ENCODE peak calls at places on chromosome 17, in six cellular contexts. S is SK-N-SH, Q is HepG2, H is K562, A is GM12878, C is H1. O is an unnamed sample.

GRCh38 chr17:48037036-48037881 is at the start of gene COPZ2:
- DNase-seq in S (peak; percentile 85), Q (peak; percentile 50), H (no peak), A (no peak), C (no peak), O (no peak)

GRCh38 chr17:57724038-57724728 is 20.9 kb downstream of the CCDC182 start:
- DNase-seq in S (no peak), Q (no peak), H (no peak), A (peak; percentile 32), C (no peak), O (no peak)

GRCh38 chr17:352421-353212 is at the start of gene RPH3AL:
- DNase-seq in S (no peak), Q (peak; percentile 92), H (no peak), A (no peak), C (no peak), O (no peak)

GRCh38 chr17:4144411-4144747 is 1.4 kb downstream of the CYB5D2 start:
- DNase-seq in S (no peak), Q (no peak), H (no peak), A (no peak), C (no peak), O (no peak)

GRCh38 chr17:40319651-40320550 is 10.9 kb downstream of the RARA start:
- DNase-seq in S (peak; percentile 17), Q (no peak), H (no peak), A (no peak), C (no peak), O (peak; percentile 52)

GRCh38 chr17:70564006-70564620 is 394.8 kb downstream of the KCNJ2 start:
- DNase-seq in S (no peak), Q (no peak), H (no peak), A (no peak), C (no peak), O (no peak)

GRCh38 chr17:73782641-73783381 is 138.6 kb upstream of the SDK2 start:
- DNase-seq in S (no peak), Q (no peak), H (peak; percentile 50), A (no peak), C (no peak), O (no peak)

GRCh38 chr17:72039490-72039889 is 81.3 kb upstream of the SOX9 start:
- DNase-seq in S (no peak), Q (no peak), H (no peak), A (no peak), C (no peak), O (no peak)

GRCh38 chr17:54968954-54969400 is 412 bp downstream of the STXBP4 start:
- DNase-seq in S (peak; percentile 69), Q (peak; percentile 32), H (no peak), A (no peak), C (no peak), O (peak; percentile 9)

GRCh38 chr17:29617125-29617480 is 5.6 kb downstream of the CORO6 start:
- DNase-seq in S (peak; percentile 88), Q (peak; percentile 80), H (peak; percentile 60), A (no peak), C (no peak), O (peak; percentile 93)

GRCh38 chr17:76715462-76715830 is 4.7 kb upstream of the MXRA7 start:
- DNase-seq in S (no peak), Q (no peak), H (no peak), A (no peak), C (no peak), O (no peak)

GRCh38 chr17:70295329-70295728 is 126.0 kb downstream of the KCNJ2 start:
- DNase-seq in S (no peak), Q (no peak), H (no peak), A (no peak), C (no peak), O (no peak)

GRCh38 chr17:16345565-16345964 is 7.7 kb downstream of the CENPV start:
- DNase-seq in S (no peak), Q (no peak), H (no peak), A (no peak), C (no peak), O (no peak)

GRCh38 chr17:65222216-65222738 is 85.1 kb downstream of the RGS9 start:
- DNase-seq in S (no peak), Q (no peak), H (no peak), A (no peak), C (no peak), O (no peak)

GRCh38 chr17:2094891-2095535 is 40.1 kb downstream of the HIC1 start:
- DNase-seq in S (peak; percentile 37), Q (peak; percentile 92), H (no peak), A (no peak), C (no peak), O (no peak)

GRCh38 chr17:47693667-47694017 is 319 bp upstream of the TBKBP1 start:
- DNase-seq in S (no peak), Q (no peak), H (no peak), A (no peak), C (no peak), O (no peak)

GRCh38 chr17:29905879-29906167 is 24.2 kb downstream of the SSH2 start:
- DNase-seq in S (no peak), Q (no peak), H (no peak), A (no peak), C (no peak), O (no peak)

GRCh38 chr17:59004338-59005111 is 102.2 kb downstream of the TRIM37 start:
- DNase-seq in S (peak; percentile 63), Q (peak; percentile 58), H (peak; percentile 59), A (peak; percentile 48), C (peak; percentile 10), O (peak; percentile 27)

GRCh38 chr17:49915670-49916069 is 53.3 kb upstream of the DLX4 start:
- DNase-seq in S (no peak), Q (no peak), H (no peak), A (no peak), C (no peak), O (no peak)

GRCh38 chr17:14488958-14489550 is 188.2 kb downstream of the HS3ST3B1 start:
- DNase-seq in S (no peak), Q (no peak), H (no peak), A (no peak), C (no peak), O (no peak)

DNA sequence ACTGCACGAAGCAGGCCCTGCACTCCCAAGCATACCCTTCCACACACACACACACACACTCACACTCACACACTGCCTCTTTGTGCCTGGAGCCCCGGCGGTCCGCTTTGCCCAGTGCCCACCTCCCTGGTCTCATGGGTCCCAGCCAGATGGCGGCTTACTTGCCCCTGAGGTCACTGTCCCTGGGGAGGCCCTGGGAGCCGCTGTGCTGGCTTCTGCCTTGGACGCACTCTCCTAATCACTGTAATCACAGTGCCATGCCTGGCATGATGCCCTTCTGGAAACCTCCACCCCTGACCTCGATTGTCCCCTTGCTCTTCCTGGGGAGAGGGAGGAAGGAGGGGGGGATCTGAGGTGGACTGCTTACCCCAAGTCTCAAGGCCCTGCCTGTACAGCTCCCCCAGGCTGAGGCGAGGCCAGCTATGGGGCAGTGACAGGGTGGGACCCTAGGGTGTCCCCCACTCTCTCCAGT is 36.0 kb downstream of the ARHGAP23 start:
- DNase-seq in S (peak; percentile 83), Q (no peak), H (no peak), A (no peak), C (no peak), O (no peak)
- TF ChIP-seq GABPA in S (no peak), Q (no peak), H (no peak), A (no peak), C (no peak), O (no peak)

GRCh38 chr17:62672957-62673356 is 45.5 kb downstream of the MRC2 start:
- DNase-seq in S (peak; percentile 56), Q (no peak), H (no peak), A (no peak), C (no peak), O (no peak)

GRCh38 chr17:62674841-62675240 is 47.4 kb downstream of the MRC2 start:
- DNase-seq in S (no peak), Q (no peak), H (no peak), A (no peak), C (no peak), O (no peak)

GRCh38 chr17:62674363-62674739 is 46.9 kb downstream of the MRC2 start:
- DNase-seq in S (no peak), Q (no peak), H (peak; percentile 36), A (no peak), C (no peak), O (no peak)

GRCh38 chr17:62675260-62675659 is 47.8 kb downstream of the MRC2 start:
- DNase-seq in S (no peak), Q (no peak), H (no peak), A (no peak), C (no peak), O (no peak)

GRCh38 chr17:62673614-62674362 is 46.3 kb downstream of the MRC2 start:
- DNase-seq in S (no peak), Q (no peak), H (no peak), A (no peak), C (no peak), O (no peak)
- TF ChIP-seq GABPA in S (no peak), Q (no peak), H (no peak), A (no peak), C (no peak), O (no peak)

GRCh38 chr17:77839324-77840155 is 119.0 kb upstream of the TNRC6C start:
- DNase-seq in S (no peak), Q (no peak), H (no peak), A (no peak), C (no peak), O (no peak)
- TF ChIP-seq GABPA in S (no peak), Q (no peak), H (no peak), A (no peak), C (no peak), O (no peak)

GRCh38 chr17:80863626-80864025 is 128.0 kb upstream of the CHMP6 start:
- DNase-seq in S (no peak), Q (no peak), H (no peak), A (no peak), C (no peak), O (no peak)
- TF ChIP-seq GABPA in S (no peak), Q (no peak), H (no peak), A (no peak), C (no peak), O (no peak)

GRCh38 chr17:75601057-75601987 is 13.7 kb downstream of the MYO15B start:
- DNase-seq in S (peak; percentile 83), Q (peak; percentile 77), H (peak; percentile 86), A (no peak), C (peak; percentile 47), O (no peak)
- TF ChIP-seq GABPA in S (no peak), Q (no peak), H (no peak), A (no peak), C (no peak), O (no peak)

O was measured in HL-60.